ENCODE peak calls at places on chromosomes 11 and 22, in five cellular contexts. I is DMS153; Z is iris pigment epithelial cell; S is stimulated activated CD4-positive, alpha-beta T cell treated with anti-CD3 and anti-CD28 coated beads, Interleukin-4, amount 100 ng/mL, for 48 hours; G is non-pigmented ciliary epithelial cell. D is an unnamed sample.

GRCh38 chr11:117876341-117877119 is at the start of gene FXYD6:
- DNase-seq in I (peak; percentile 46), Z (peak; percentile 18), S (no peak), G (no peak), D (no peak)

GRCh38 chr11:33268945-33269567 is 11.9 kb downstream of the HIPK3 start:
- DNase-seq in I (no peak), Z (peak; percentile 20), S (no peak), G (no peak), D (no peak)

GRCh38 chr11:78147807-78148206 is 8.4 kb upstream of the ALG8 start:
- DNase-seq in I (peak; percentile 58), Z (no peak), S (no peak), G (no peak), D (no peak)

GRCh38 chr11:119509277-119509841 is 86.4 kb upstream of the THY1 start:
- DNase-seq in I (no peak), Z (peak; percentile 42), S (no peak), G (no peak), D (no peak)

GRCh38 chr22:37716708-37717107 is 19.9 kb downstream of the TRIOBP start:
- DNase-seq in I (no peak), Z (peak; percentile 29), S (no peak), G (no peak), D (no peak)

GRCh38 chr22:20606041-20606783 is 98.8 kb downstream of the MED15 start:
- DNase-seq in I (peak; percentile 70), Z (peak; percentile 65), S (peak; percentile 56), G (peak; percentile 9), D (no peak)

GRCh38 chr11:10149553-10149952 is 144.5 kb downstream of the SBF2 start:
- DNase-seq in I (no peak), Z (no peak), S (no peak), G (no peak), D (no peak)

GRCh38 chr22:21041937-21042336 is 3.8 kb upstream of the LRRC74B start:
- DNase-seq in I (no peak), Z (peak; percentile 87), S (no peak), G (peak; percentile 56), D (no peak)